ENCODE peak calls at places on chromosomes 7 and 10, in ten cellular contexts. One of them, this sample, is unnamed.
A peak's percentile ranks its signal among the peaks of the same experiment; 100 is the strongest.

GRCh38 chr10:26468691-26469090 is 30.6 kb downstream of the APBB1IP start:
- DNase-seq in cardiac muscle cell: no peak
- DNase-seq in H7: no peak
- DNase-seq in ovary: no peak
- DNase-seq in left lung: no peak
- DNase-seq in left ventricle myocardium inferior: no peak
- DNase-seq in neural progenitor cell: no peak
- DNase-seq in uterus: no peak
- DNase-seq in CD4-positive, alpha-beta memory T cell: peak; percentile 65
- DNase-seq in WERI-Rb-1: no peak
- DNase-seq in this sample: no peak

GRCh38 chr7:56009695-56010094 is 41.5 kb downstream of the PSPH start:
- DNase-seq in cardiac muscle cell: peak; percentile 34
- DNase-seq in uterus: no peak
- DNase-seq in neural progenitor cell: no peak
- DNase-seq in ovary: no peak
- DNase-seq in left ventricle myocardium inferior: no peak
- DNase-seq in H7: no peak
- DNase-seq in WERI-Rb-1: no peak
- DNase-seq in CD4-positive, alpha-beta memory T cell: no peak
- DNase-seq in left lung: no peak
- DNase-seq in this sample: peak; percentile 15

GRCh38 chr10:77582710-77583115 is 54.9 kb downstream of the KCNMA1 start:
- DNase-seq in uterus: no peak
- DNase-seq in ovary: no peak
- DNase-seq in CD4-positive, alpha-beta memory T cell: no peak
- DNase-seq in left lung: no peak
- DNase-seq in neural progenitor cell: no peak
- DNase-seq in left ventricle myocardium inferior: no peak
- DNase-seq in WERI-Rb-1: no peak
- DNase-seq in cardiac muscle cell: peak; percentile 47
- DNase-seq in H7: no peak
- DNase-seq in this sample: no peak

GRCh38 chr7:108083980-108084379 is 46.2 kb downstream of the LAMB4 start:
- DNase-seq in H7: no peak
- DNase-seq in neural progenitor cell: no peak
- DNase-seq in WERI-Rb-1: no peak
- DNase-seq in uterus: no peak
- DNase-seq in ovary: no peak
- DNase-seq in CD4-positive, alpha-beta memory T cell: no peak
- DNase-seq in left lung: no peak
- DNase-seq in cardiac muscle cell: peak; percentile 38
- DNase-seq in left ventricle myocardium inferior: no peak
- DNase-seq in this sample: no peak

GRCh38 chr7:111238891-111239290 is 148.0 kb downstream of the LRRN3 start:
- DNase-seq in uterus: no peak
- DNase-seq in cardiac muscle cell: peak; percentile 43
- DNase-seq in left ventricle myocardium inferior: no peak
- DNase-seq in H7: no peak
- DNase-seq in neural progenitor cell: no peak
- DNase-seq in left lung: no peak
- DNase-seq in ovary: no peak
- DNase-seq in CD4-positive, alpha-beta memory T cell: no peak
- DNase-seq in WERI-Rb-1: no peak
- DNase-seq in this sample: no peak

GRCh38 chr7:128266891-128267839 is 26.1 kb downstream of the LEP start:
- DNase-seq in neural progenitor cell: peak; percentile 73
- DNase-seq in ovary: peak; percentile 49
- DNase-seq in left lung: peak; percentile 43
- DNase-seq in H7: peak; percentile 88
- DNase-seq in left ventricle myocardium inferior: peak; percentile 54
- DNase-seq in cardiac muscle cell: peak; percentile 87
- DNase-seq in uterus: peak; percentile 70
- DNase-seq in CD4-positive, alpha-beta memory T cell: no peak
- DNase-seq in WERI-Rb-1: peak; percentile 95
- DNase-seq in this sample: peak; percentile 16

GRCh38 chr10:99431190-99431549 is 746 bp upstream of the GOT1 start:
- DNase-seq in cardiac muscle cell: peak; percentile 51
- DNase-seq in uterus: peak; percentile 53
- DNase-seq in CD4-positive, alpha-beta memory T cell: no peak
- DNase-seq in H7: peak; percentile 47
- DNase-seq in ovary: peak; percentile 73
- DNase-seq in left ventricle myocardium inferior: peak; percentile 85
- DNase-seq in WERI-Rb-1: peak; percentile 34
- DNase-seq in neural progenitor cell: peak; percentile 54
- DNase-seq in left lung: peak; percentile 91
- DNase-seq in this sample: peak; percentile 76

GRCh38 chr7:69962077-69962855 is 364.0 kb downstream of the AUTS2 start:
- DNase-seq in WERI-Rb-1: no peak
- DNase-seq in left lung: no peak
- DNase-seq in CD4-positive, alpha-beta memory T cell: no peak
- DNase-seq in neural progenitor cell: no peak
- DNase-seq in uterus: peak; percentile 17
- DNase-seq in ovary: no peak
- DNase-seq in left ventricle myocardium inferior: peak; percentile 61
- DNase-seq in H7: no peak
- DNase-seq in cardiac muscle cell: peak; percentile 37
- DNase-seq in this sample: peak; percentile 71

GRCh38 chr7:136517971-136518370 is 350.5 kb upstream of the CHRM2 start:
- DNase-seq in left ventricle myocardium inferior: no peak
- DNase-seq in left lung: no peak
- DNase-seq in CD4-positive, alpha-beta memory T cell: no peak
- DNase-seq in WERI-Rb-1: no peak
- DNase-seq in neural progenitor cell: no peak
- DNase-seq in cardiac muscle cell: no peak
- DNase-seq in uterus: no peak
- DNase-seq in H7: no peak
- DNase-seq in ovary: no peak
- DNase-seq in this sample: no peak

GRCh38 chr7:152902870-152903860 is 143.6 kb downstream of the ACTR3B start:
- DNase-seq in left ventricle myocardium inferior: no peak
- DNase-seq in WERI-Rb-1: no peak
- DNase-seq in ovary: no peak
- DNase-seq in CD4-positive, alpha-beta memory T cell: no peak
- DNase-seq in neural progenitor cell: no peak
- DNase-seq in uterus: no peak
- DNase-seq in left lung: no peak
- DNase-seq in cardiac muscle cell: no peak
- DNase-seq in H7: no peak
- DNase-seq in this sample: no peak

GRCh38 chr10:17474595-17474994 is 20.2 kb upstream of the ST8SIA6 start:
- DNase-seq in uterus: no peak
- DNase-seq in WERI-Rb-1: no peak
- DNase-seq in CD4-positive, alpha-beta memory T cell: no peak
- DNase-seq in left lung: no peak
- DNase-seq in ovary: no peak
- DNase-seq in neural progenitor cell: no peak
- DNase-seq in left ventricle myocardium inferior: no peak
- DNase-seq in H7: no peak
- DNase-seq in cardiac muscle cell: peak; percentile 45
- DNase-seq in this sample: no peak

GRCh38 chr7:88485811-88486210 is 179.1 kb upstream of the STEAP4 start:
- DNase-seq in H7: no peak
- DNase-seq in ovary: no peak
- DNase-seq in uterus: no peak
- DNase-seq in neural progenitor cell: no peak
- DNase-seq in WERI-Rb-1: no peak
- DNase-seq in left ventricle myocardium inferior: no peak
- DNase-seq in CD4-positive, alpha-beta memory T cell: no peak
- DNase-seq in left lung: no peak
- DNase-seq in cardiac muscle cell: no peak
- DNase-seq in this sample: no peak

GRCh38 chr7:7970113-7970619 is 1.6 kb downstream of the GLCCI1 start:
- DNase-seq in left ventricle myocardium inferior: no peak
- DNase-seq in neural progenitor cell: peak; percentile 55
- DNase-seq in CD4-positive, alpha-beta memory T cell: no peak
- DNase-seq in cardiac muscle cell: no peak
- DNase-seq in ovary: no peak
- DNase-seq in H7: peak; percentile 14
- DNase-seq in left lung: no peak
- DNase-seq in WERI-Rb-1: peak; percentile 37
- DNase-seq in uterus: no peak
- DNase-seq in this sample: no peak

GRCh38 chr7:35289376-35289775 is 35.5 kb upstream of the TBX20 start:
- DNase-seq in H7: no peak
- DNase-seq in cardiac muscle cell: no peak
- DNase-seq in uterus: no peak
- DNase-seq in left ventricle myocardium inferior: no peak
- DNase-seq in neural progenitor cell: no peak
- DNase-seq in CD4-positive, alpha-beta memory T cell: no peak
- DNase-seq in ovary: no peak
- DNase-seq in left lung: no peak
- DNase-seq in WERI-Rb-1: no peak
- DNase-seq in this sample: no peak

GRCh38 chr7:43877968-43878864 is 8.9 kb upstream of the MRPS24 start:
- DNase-seq in left ventricle myocardium inferior: no peak
- DNase-seq in ovary: no peak
- DNase-seq in CD4-positive, alpha-beta memory T cell: no peak
- DNase-seq in WERI-Rb-1: no peak
- DNase-seq in left lung: no peak
- DNase-seq in H7: no peak
- DNase-seq in cardiac muscle cell: no peak
- DNase-seq in uterus: no peak
- DNase-seq in neural progenitor cell: no peak
- DNase-seq in this sample: no peak

GRCh38 chr7:43876976-43877745 is 7.8 kb upstream of the MRPS24 start:
- DNase-seq in WERI-Rb-1: no peak
- DNase-seq in CD4-positive, alpha-beta memory T cell: no peak
- DNase-seq in cardiac muscle cell: no peak
- DNase-seq in left ventricle myocardium inferior: no peak
- DNase-seq in H7: no peak
- DNase-seq in uterus: no peak
- DNase-seq in neural progenitor cell: no peak
- DNase-seq in left lung: no peak
- DNase-seq in ovary: no peak
- DNase-seq in this sample: no peak

GRCh38 chr7:43879477-43879876 is 10.2 kb upstream of the MRPS24 start:
- DNase-seq in left ventricle myocardium inferior: no peak
- DNase-seq in neural progenitor cell: no peak
- DNase-seq in WERI-Rb-1: no peak
- DNase-seq in uterus: no peak
- DNase-seq in cardiac muscle cell: peak; percentile 55
- DNase-seq in ovary: no peak
- DNase-seq in H7: no peak
- DNase-seq in CD4-positive, alpha-beta memory T cell: no peak
- DNase-seq in left lung: no peak
- DNase-seq in this sample: no peak

GRCh38 chr7:43880596-43880995 is 11.3 kb upstream of the MRPS24 start:
- DNase-seq in H7: no peak
- DNase-seq in neural progenitor cell: no peak
- DNase-seq in uterus: no peak
- DNase-seq in ovary: no peak
- DNase-seq in CD4-positive, alpha-beta memory T cell: no peak
- DNase-seq in WERI-Rb-1: no peak
- DNase-seq in left lung: no peak
- DNase-seq in cardiac muscle cell: no peak
- DNase-seq in left ventricle myocardium inferior: no peak
- DNase-seq in this sample: no peak

GRCh38 chr7:43878867-43879266 is 9.6 kb upstream of the MRPS24 start:
- DNase-seq in neural progenitor cell: no peak
- DNase-seq in WERI-Rb-1: no peak
- DNase-seq in left ventricle myocardium inferior: no peak
- DNase-seq in uterus: no peak
- DNase-seq in cardiac muscle cell: peak; percentile 81
- DNase-seq in left lung: no peak
- DNase-seq in H7: no peak
- DNase-seq in ovary: no peak
- DNase-seq in CD4-positive, alpha-beta memory T cell: no peak
- DNase-seq in this sample: no peak
- H3K36me3 ChIP-seq in neural progenitor cell: no peaks in the 10 kb centered on the region
- H3K36me3 ChIP-seq in WERI-Rb-1: peaks cover 52% of the 10 kb centered on the region
- H3K36me3 ChIP-seq in left ventricle myocardium inferior: peaks cover 77% of the 10 kb centered on the region
- H3K36me3 ChIP-seq in uterus: no peaks in the 10 kb centered on the region
- H3K36me3 ChIP-seq in cardiac muscle cell: peaks cover 17% of the 10 kb centered on the region
- H3K36me3 ChIP-seq in left lung: no peaks in the 10 kb centered on the region
- H3K36me3 ChIP-seq in H7: peaks cover 8% of the 10 kb centered on the region
- H3K36me3 ChIP-seq in ovary: no peaks in the 10 kb centered on the region
- H3K36me3 ChIP-seq in CD4-positive, alpha-beta memory T cell: peaks cover 40% of the 10 kb centered on the region
- H3K36me3 ChIP-seq in this sample: no peaks in the 10 kb centered on the region

GRCh38 chr7:2211926-2212325 is 20.8 kb downstream of the MAD1L1 start:
- DNase-seq in uterus: no peak
- DNase-seq in cardiac muscle cell: no peak
- DNase-seq in left ventricle myocardium inferior: no peak
- DNase-seq in left lung: no peak
- DNase-seq in CD4-positive, alpha-beta memory T cell: no peak
- DNase-seq in H7: no peak
- DNase-seq in ovary: no peak
- DNase-seq in WERI-Rb-1: no peak
- DNase-seq in neural progenitor cell: no peak
- DNase-seq in this sample: no peak
- H3K36me3 ChIP-seq in uterus: no peaks in the 10 kb centered on the region
- H3K36me3 ChIP-seq in cardiac muscle cell: peaks cover 6% of the 10 kb centered on the region
- H3K36me3 ChIP-seq in left ventricle myocardium inferior: peaks cover 63% of the 10 kb centered on the region
- H3K36me3 ChIP-seq in left lung: no peaks in the 10 kb centered on the region
- H3K36me3 ChIP-seq in CD4-positive, alpha-beta memory T cell: peaks cover 28% of the 10 kb centered on the region
- H3K36me3 ChIP-seq in H7: peaks cover 40% of the 10 kb centered on the region
- H3K36me3 ChIP-seq in ovary: no peaks in the 10 kb centered on the region
- H3K36me3 ChIP-seq in WERI-Rb-1: peaks cover 84% of the 10 kb centered on the region
- H3K36me3 ChIP-seq in neural progenitor cell: no peaks in the 10 kb centered on the region
- H3K36me3 ChIP-seq in this sample: peaks cover 90% of the 10 kb centered on the region

DNA sequence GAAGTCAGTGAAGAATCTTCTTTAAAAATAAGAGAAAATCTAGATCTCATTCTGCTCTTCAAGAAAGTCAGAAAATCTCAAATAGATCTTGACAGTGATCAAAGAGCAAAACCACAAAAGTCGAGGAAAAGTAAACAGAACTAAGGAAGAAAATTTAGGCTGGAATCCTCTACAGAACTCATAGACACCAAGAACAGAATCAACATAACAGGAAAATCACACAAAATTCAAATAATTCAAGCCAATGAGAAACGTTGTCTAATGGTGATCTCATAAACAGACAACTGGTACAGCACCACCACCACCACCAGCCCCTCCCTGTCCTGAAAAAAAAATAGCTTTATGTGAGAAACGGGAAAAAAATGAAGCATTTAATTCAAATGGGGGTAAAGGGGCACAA is 6.9 kb downstream of the ITGB1 start:
- DNase-seq in ovary: no peak
- DNase-seq in neural progenitor cell: no peak
- DNase-seq in cardiac muscle cell: no peak
- DNase-seq in H7: no peak
- DNase-seq in CD4-positive, alpha-beta memory T cell: no peak
- DNase-seq in uterus: no peak
- DNase-seq in left ventricle myocardium inferior: no peak
- DNase-seq in WERI-Rb-1: no peak
- DNase-seq in left lung: no peak
- DNase-seq in this sample: no peak
- H3K36me3 ChIP-seq in ovary: no peaks in the 10 kb centered on the region
- H3K36me3 ChIP-seq in neural progenitor cell: no peaks in the 10 kb centered on the region
- H3K36me3 ChIP-seq in cardiac muscle cell: no peaks in the 10 kb centered on the region
- H3K36me3 ChIP-seq in H7: no peaks in the 10 kb centered on the region
- H3K36me3 ChIP-seq in CD4-positive, alpha-beta memory T cell: no peaks in the 10 kb centered on the region
- H3K36me3 ChIP-seq in uterus: no peaks in the 10 kb centered on the region
- H3K36me3 ChIP-seq in left ventricle myocardium inferior: no peaks in the 10 kb centered on the region
- H3K36me3 ChIP-seq in WERI-Rb-1: no peaks in the 10 kb centered on the region
- H3K36me3 ChIP-seq in left lung: no peaks in the 10 kb centered on the region
- H3K36me3 ChIP-seq in this sample: no peaks in the 10 kb centered on the region

DNA sequence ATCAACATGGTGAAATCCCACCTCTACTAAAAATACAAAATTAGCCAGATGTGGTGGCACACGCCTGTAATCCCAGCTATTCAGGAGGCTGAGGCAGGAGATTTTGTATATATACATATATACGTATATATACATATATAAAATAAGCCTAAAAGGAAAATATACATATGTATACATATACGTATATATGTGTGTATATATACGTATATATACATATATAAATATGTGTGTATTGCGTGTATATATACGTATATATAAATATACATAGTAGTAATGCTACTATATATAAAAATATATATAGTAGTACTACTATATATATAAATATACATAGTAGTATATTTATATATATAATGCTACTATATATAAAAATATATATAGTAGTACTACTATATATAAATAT is 26.5 kb upstream of the PBLD start:
- DNase-seq in cardiac muscle cell: no peak
- DNase-seq in left ventricle myocardium inferior: no peak
- DNase-seq in neural progenitor cell: no peak
- DNase-seq in left lung: no peak
- DNase-seq in uterus: no peak
- DNase-seq in CD4-positive, alpha-beta memory T cell: no peak
- DNase-seq in ovary: no peak
- DNase-seq in H7: no peak
- DNase-seq in WERI-Rb-1: no peak
- DNase-seq in this sample: no peak
- H3K36me3 ChIP-seq in cardiac muscle cell: peaks cover 43% of the 10 kb centered on the region
- H3K36me3 ChIP-seq in left ventricle myocardium inferior: peaks cover 90% of the 10 kb centered on the region
- H3K36me3 ChIP-seq in neural progenitor cell: peaks cover 19% of the 10 kb centered on the region
- H3K36me3 ChIP-seq in left lung: no peaks in the 10 kb centered on the region
- H3K36me3 ChIP-seq in uterus: no peaks in the 10 kb centered on the region
- H3K36me3 ChIP-seq in CD4-positive, alpha-beta memory T cell: peaks cover 20% of the 10 kb centered on the region
- H3K36me3 ChIP-seq in ovary: no peaks in the 10 kb centered on the region
- H3K36me3 ChIP-seq in H7: peaks cover 2% of the 10 kb centered on the region
- H3K36me3 ChIP-seq in WERI-Rb-1: peaks cover 78% of the 10 kb centered on the region
- H3K36me3 ChIP-seq in this sample: peaks cover 97% of the 10 kb centered on the region